ENCODE peak calls at places on chromosome 22, in eight cellular contexts. One of them, this sample, is unnamed.

GRCh38 chr22:11628651-11629511 is 3899.1 kb upstream of the OR11H1 start:
- DNase-seq in adrenal gland: no peak
- DNase-seq in fibroblast of mammary gland: no peak
- DNase-seq in lung: no peak
- DNase-seq in endothelial cell: no peak
- DNase-seq in A549: no peak
- DNase-seq in dorsolateral prefrontal cortex: no peak
- DNase-seq in K562: no peak
- DNase-seq in this sample: peak

GRCh38 chr22:27213291-27213690 is 555.9 kb downstream of the MIAT start:
- DNase-seq in adrenal gland: no peak
- DNase-seq in fibroblast of mammary gland: no peak
- DNase-seq in lung: no peak
- DNase-seq in endothelial cell: no peak
- DNase-seq in A549: no peak
- DNase-seq in dorsolateral prefrontal cortex: no peak
- DNase-seq in K562: no peak
- DNase-seq in this sample: no peak

GRCh38 chr22:22424210-22424800 is 84.2 kb downstream of the ZNF280B start:
- DNase-seq in adrenal gland: no peak
- DNase-seq in fibroblast of mammary gland: no peak
- DNase-seq in lung: no peak
- DNase-seq in endothelial cell: no peak
- DNase-seq in A549: no peak
- DNase-seq in dorsolateral prefrontal cortex: no peak
- DNase-seq in K562: no peak
- DNase-seq in this sample: no peak

GRCh38 chr22:48494968-48495750 is 1332.5 kb downstream of the BRD1 start:
- DNase-seq in adrenal gland: no peak
- DNase-seq in fibroblast of mammary gland: no peak
- DNase-seq in lung: no peak
- DNase-seq in endothelial cell: no peak
- DNase-seq in A549: no peak
- DNase-seq in dorsolateral prefrontal cortex: no peak
- DNase-seq in K562: no peak
- DNase-seq in this sample: no peak

GRCh38 chr22:37638351-37639069 is 959 bp upstream of the SH3BP1 start:
- DNase-seq in adrenal gland: no peak
- DNase-seq in fibroblast of mammary gland: no peak
- DNase-seq in lung: no peak
- DNase-seq in endothelial cell: no peak
- DNase-seq in A549: no peak
- DNase-seq in dorsolateral prefrontal cortex: no peak
- DNase-seq in K562: no peak
- DNase-seq in this sample: no peak

GRCh38 chr22:22959147-22959827 is 71.7 kb downstream of the IGLL5 start:
- DNase-seq in adrenal gland: peak
- DNase-seq in fibroblast of mammary gland: peak
- DNase-seq in lung: peak
- DNase-seq in endothelial cell: peak
- DNase-seq in A549: peak
- DNase-seq in dorsolateral prefrontal cortex: peak
- DNase-seq in K562: peak
- DNase-seq in this sample: no peak

GRCh38 chr22:44664149-44664548 is 37.9 kb upstream of the PRR5 start:
- DNase-seq in adrenal gland: peak
- DNase-seq in fibroblast of mammary gland: no peak
- DNase-seq in lung: peak
- DNase-seq in endothelial cell: no peak
- DNase-seq in A549: no peak
- DNase-seq in dorsolateral prefrontal cortex: peak
- DNase-seq in K562: no peak
- DNase-seq in this sample: peak

GRCh38 chr22:22485524-22485923 is 23.0 kb downstream of the ZNF280B start:
- DNase-seq in adrenal gland: no peak
- DNase-seq in fibroblast of mammary gland: no peak
- DNase-seq in lung: no peak
- DNase-seq in endothelial cell: no peak
- DNase-seq in A549: no peak
- DNase-seq in dorsolateral prefrontal cortex: no peak
- DNase-seq in K562: no peak
- DNase-seq in this sample: no peak

GRCh38 chr22:40414306-40414705 is 43.9 kb downstream of the SGSM3 start:
- DNase-seq in adrenal gland: no peak
- DNase-seq in fibroblast of mammary gland: peak
- DNase-seq in lung: no peak
- DNase-seq in endothelial cell: no peak
- DNase-seq in A549: no peak
- DNase-seq in dorsolateral prefrontal cortex: no peak
- DNase-seq in K562: no peak
- DNase-seq in this sample: no peak

GRCh38 chr22:37420656-37421467 is 6.4 kb downstream of the ELFN2 start:
- DNase-seq in adrenal gland: peak
- DNase-seq in fibroblast of mammary gland: peak
- DNase-seq in lung: no peak
- DNase-seq in endothelial cell: no peak
- DNase-seq in A549: no peak
- DNase-seq in dorsolateral prefrontal cortex: no peak
- DNase-seq in K562: no peak
- DNase-seq in this sample: no peak

GRCh38 chr22:48098243-48098935 is 1335.9 kb downstream of the TBC1D22A start:
- DNase-seq in adrenal gland: no peak
- DNase-seq in fibroblast of mammary gland: no peak
- DNase-seq in lung: no peak
- DNase-seq in endothelial cell: no peak
- DNase-seq in A549: no peak
- DNase-seq in dorsolateral prefrontal cortex: no peak
- DNase-seq in K562: no peak
- DNase-seq in this sample: peak

GRCh38 chr22:43992331-43992821 is 31.7 kb upstream of the PARVB start:
- DNase-seq in adrenal gland: no peak
- DNase-seq in fibroblast of mammary gland: peak
- DNase-seq in lung: no peak
- DNase-seq in endothelial cell: no peak
- DNase-seq in A549: no peak
- DNase-seq in dorsolateral prefrontal cortex: no peak
- DNase-seq in K562: no peak
- DNase-seq in this sample: no peak

GRCh38 chr22:48627203-48627602 is 1200.5 kb downstream of the BRD1 start:
- DNase-seq in adrenal gland: no peak
- DNase-seq in fibroblast of mammary gland: no peak
- DNase-seq in lung: no peak
- DNase-seq in endothelial cell: no peak
- DNase-seq in A549: no peak
- DNase-seq in dorsolateral prefrontal cortex: peak
- DNase-seq in K562: no peak
- DNase-seq in this sample: no peak

GRCh38 chr22:45072322-45072903 is 62.6 kb upstream of the PHF21B start:
- DNase-seq in adrenal gland: peak
- DNase-seq in fibroblast of mammary gland: peak
- DNase-seq in lung: no peak
- DNase-seq in endothelial cell: no peak
- DNase-seq in A549: peak
- DNase-seq in dorsolateral prefrontal cortex: peak
- DNase-seq in K562: peak
- DNase-seq in this sample: no peak

GRCh38 chr22:29877620-29878019 is 5.4 kb upstream of the MTMR3 start:
- DNase-seq in adrenal gland: no peak
- DNase-seq in fibroblast of mammary gland: peak
- DNase-seq in lung: no peak
- DNase-seq in endothelial cell: no peak
- DNase-seq in A549: no peak
- DNase-seq in dorsolateral prefrontal cortex: no peak
- DNase-seq in K562: no peak
- DNase-seq in this sample: no peak

GRCh38 chr22:21650823-21651520 is 8.9 kb downstream of the SDF2L1 start:
- DNase-seq in adrenal gland: no peak
- DNase-seq in fibroblast of mammary gland: no peak
- DNase-seq in lung: no peak
- DNase-seq in endothelial cell: no peak
- DNase-seq in A549: no peak
- DNase-seq in dorsolateral prefrontal cortex: no peak
- DNase-seq in K562: peak
- DNase-seq in this sample: no peak

GRCh38 chr22:44099696-44100095 is 75.6 kb downstream of the PARVB start:
- DNase-seq in adrenal gland: peak
- DNase-seq in fibroblast of mammary gland: no peak
- DNase-seq in lung: no peak
- DNase-seq in endothelial cell: no peak
- DNase-seq in A549: no peak
- DNase-seq in dorsolateral prefrontal cortex: no peak
- DNase-seq in K562: no peak
- DNase-seq in this sample: no peak

GRCh38 chr22:46625843-46626349 is 5.7 kb downstream of the GRAMD4 start:
- DNase-seq in adrenal gland: no peak
- DNase-seq in fibroblast of mammary gland: no peak
- DNase-seq in lung: no peak
- DNase-seq in endothelial cell: no peak
- DNase-seq in A549: no peak
- DNase-seq in dorsolateral prefrontal cortex: no peak
- DNase-seq in K562: no peak
- DNase-seq in this sample: no peak

GRCh38 chr22:22770280-22770871 is 117.2 kb upstream of the IGLL5 start:
- DNase-seq in adrenal gland: peak
- DNase-seq in fibroblast of mammary gland: peak
- DNase-seq in lung: peak
- DNase-seq in endothelial cell: peak
- DNase-seq in A549: peak
- DNase-seq in dorsolateral prefrontal cortex: no peak
- DNase-seq in K562: peak
- DNase-seq in this sample: no peak

GRCh38 chr22:17549655-17550054 is 13.6 kb upstream of the SLC25A18 start:
- DNase-seq in adrenal gland: no peak
- DNase-seq in fibroblast of mammary gland: no peak
- DNase-seq in lung: no peak
- DNase-seq in endothelial cell: no peak
- DNase-seq in A549: no peak
- DNase-seq in dorsolateral prefrontal cortex: no peak
- DNase-seq in K562: no peak
- DNase-seq in this sample: no peak

GRCh38 chr22:37564111-37564711 is 3.9 kb downstream of the CDC42EP1 start:
- DNase-seq in adrenal gland: peak
- DNase-seq in fibroblast of mammary gland: peak
- DNase-seq in lung: no peak
- DNase-seq in endothelial cell: no peak
- DNase-seq in A549: no peak
- DNase-seq in dorsolateral prefrontal cortex: no peak
- DNase-seq in K562: no peak
- DNase-seq in this sample: no peak

GRCh38 chr22:48574776-48575566 is 1252.7 kb downstream of the BRD1 start:
- DNase-seq in adrenal gland: no peak
- DNase-seq in fibroblast of mammary gland: no peak
- DNase-seq in lung: peak
- DNase-seq in endothelial cell: peak
- DNase-seq in A549: peak
- DNase-seq in dorsolateral prefrontal cortex: no peak
- DNase-seq in K562: no peak
- DNase-seq in this sample: no peak

GRCh38 chr22:37182101-37182948 is 5.7 kb downstream of the C1QTNF6 start:
- DNase-seq in adrenal gland: no peak
- DNase-seq in fibroblast of mammary gland: no peak
- DNase-seq in lung: no peak
- DNase-seq in endothelial cell: no peak
- DNase-seq in A549: no peak
- DNase-seq in dorsolateral prefrontal cortex: no peak
- DNase-seq in K562: peak
- DNase-seq in this sample: no peak

GRCh38 chr22:37544955-37545702 is 15.2 kb upstream of the CDC42EP1 start:
- DNase-seq in adrenal gland: peak
- DNase-seq in fibroblast of mammary gland: peak
- DNase-seq in lung: peak
- DNase-seq in endothelial cell: peak
- DNase-seq in A549: peak
- DNase-seq in dorsolateral prefrontal cortex: peak
- DNase-seq in K562: peak
- DNase-seq in this sample: peak

DNA sequence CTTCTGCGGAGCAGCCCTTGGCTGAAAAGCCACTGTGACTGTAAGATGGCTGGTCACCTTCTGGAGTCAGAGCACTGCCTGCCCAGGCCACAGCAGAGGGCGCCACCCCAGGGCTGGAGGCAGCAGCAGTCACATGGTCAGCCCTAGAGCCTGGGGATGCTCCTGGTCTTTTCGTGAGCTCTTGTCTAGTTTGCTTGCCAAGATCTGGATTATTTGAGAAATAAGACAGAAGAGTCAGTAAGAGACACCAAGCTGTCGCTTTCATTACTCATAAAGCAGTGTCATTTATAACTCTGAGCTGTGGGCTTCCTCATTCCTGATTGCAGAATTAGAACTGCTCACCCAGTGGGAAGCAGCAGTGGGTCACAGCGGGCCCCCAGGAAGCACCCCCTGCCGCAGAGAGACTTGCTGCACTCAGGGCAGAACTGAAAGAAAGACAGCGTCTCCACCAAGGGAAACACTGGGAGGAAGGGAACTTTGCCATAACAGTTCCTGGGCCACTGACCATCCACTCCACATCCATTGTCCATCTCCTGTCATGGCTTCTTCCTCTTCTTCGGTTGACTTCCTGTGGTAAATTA is 56.7 kb downstream of the PPP6R2 start:
- DNase-seq in adrenal gland: peak
- DNase-seq in fibroblast of mammary gland: peak
- DNase-seq in lung: peak
- DNase-seq in endothelial cell: peak
- DNase-seq in A549: peak
- DNase-seq in dorsolateral prefrontal cortex: peak
- DNase-seq in K562: peak
- DNase-seq in this sample: peak
- TF ChIP-seq CTCF in adrenal gland: peak
- TF ChIP-seq CTCF in fibroblast of mammary gland: peak
- TF ChIP-seq CTCF in lung: peak
- TF ChIP-seq CTCF in endothelial cell: no peak
- TF ChIP-seq CTCF in A549: peak
- TF ChIP-seq CTCF in dorsolateral prefrontal cortex: no peak
- TF ChIP-seq CTCF in K562: peak
- TF ChIP-seq CTCF in this sample: peak

GRCh38 chr22:28800308-28801041 is at the start of gene XBP1:
- DNase-seq in adrenal gland: peak
- DNase-seq in fibroblast of mammary gland: peak
- DNase-seq in lung: peak
- DNase-seq in endothelial cell: peak
- DNase-seq in A549: peak
- DNase-seq in dorsolateral prefrontal cortex: peak
- DNase-seq in K562: peak
- DNase-seq in this sample: peak
- TF ChIP-seq CTCF in adrenal gland: no peak
- TF ChIP-seq CTCF in fibroblast of mammary gland: no peak
- TF ChIP-seq CTCF in lung: no peak
- TF ChIP-seq CTCF in endothelial cell: no peak
- TF ChIP-seq CTCF in A549: no peak
- TF ChIP-seq CTCF in dorsolateral prefrontal cortex: no peak
- TF ChIP-seq CTCF in K562: no peak
- TF ChIP-seq CTCF in this sample: no peak

GRCh38 chr22:20110359-20110985 is 5.4 kb upstream of the RANBP1 start:
- DNase-seq in adrenal gland: no peak
- DNase-seq in fibroblast of mammary gland: no peak
- DNase-seq in lung: no peak
- DNase-seq in endothelial cell: no peak
- DNase-seq in A549: no peak
- DNase-seq in dorsolateral prefrontal cortex: no peak
- DNase-seq in K562: no peak
- DNase-seq in this sample: no peak
- TF ChIP-seq CTCF in adrenal gland: no peak
- TF ChIP-seq CTCF in fibroblast of mammary gland: no peak
- TF ChIP-seq CTCF in lung: no peak
- TF ChIP-seq CTCF in endothelial cell: no peak
- TF ChIP-seq CTCF in A549: no peak
- TF ChIP-seq CTCF in dorsolateral prefrontal cortex: no peak
- TF ChIP-seq CTCF in K562: no peak
- TF ChIP-seq CTCF in this sample: no peak

GRCh38 chr22:36055376-36056310 is 27.0 kb upstream of the RBFOX2 start:
- DNase-seq in adrenal gland: no peak
- DNase-seq in fibroblast of mammary gland: peak
- DNase-seq in lung: no peak
- DNase-seq in endothelial cell: no peak
- DNase-seq in A549: no peak
- DNase-seq in dorsolateral prefrontal cortex: no peak
- DNase-seq in K562: no peak
- DNase-seq in this sample: no peak
- TF ChIP-seq CTCF in adrenal gland: no peak
- TF ChIP-seq CTCF in fibroblast of mammary gland: no peak
- TF ChIP-seq CTCF in lung: no peak
- TF ChIP-seq CTCF in endothelial cell: no peak
- TF ChIP-seq CTCF in A549: no peak
- TF ChIP-seq CTCF in dorsolateral prefrontal cortex: no peak
- TF ChIP-seq CTCF in K562: no peak
- TF ChIP-seq CTCF in this sample: no peak

This sample was measured in GM13977.